ENCODE peak calls at places on chromosomes 7 and 10, in ten cellular contexts. A, H, L, O, S, C, Y, J, I and G are unnamed samples.

GRCh38 chr7:132933076-132933466 is 148.8 kb downstream of the CHCHD3 start:
- DNase-seq in A (peak; percentile 3), H (no peak), L (no peak), O (no peak), S (peak; percentile 7), C (peak; percentile 7), Y (no peak), J (no peak), I (no peak), G (no peak)

GRCh38 chr10:77351386-77351785 is 286.2 kb downstream of the KCNMA1 start:
- DNase-seq in A (peak; percentile 11), H (peak; percentile 36), L (no peak), O (peak; percentile 39), S (peak; percentile 22), C (peak; percentile 27), Y (no peak), J (peak; percentile 20), I (peak; percentile 68), G (no peak)

GRCh38 chr7:125773113-125773800 is 843.6 kb upstream of the POT1 start:
- DNase-seq in A (no peak), H (no peak), L (no peak), O (peak; percentile 98), S (no peak), C (no peak), Y (peak; percentile 13), J (no peak), I (no peak), G (no peak)

GRCh38 chr7:41834805-41835694 is 132.2 kb upstream of the INHBA start:
- DNase-seq in A (no peak), H (no peak), L (no peak), O (no peak), S (no peak), C (peak; percentile 28), Y (no peak), J (no peak), I (no peak), G (no peak)

GRCh38 chr10:99782447-99783286 is at the start of gene ABCC2:
- DNase-seq in A (no peak), H (no peak), L (no peak), O (no peak), S (peak; percentile 27), C (no peak), Y (no peak), J (no peak), I (no peak), G (no peak)

GRCh38 chr10:11639346-11639745 is 27.9 kb upstream of the USP6NL start:
- DNase-seq in A (no peak), H (no peak), L (no peak), O (no peak), S (no peak), C (no peak), Y (no peak), J (no peak), I (no peak), G (no peak)

GRCh38 chr7:154484943-154485342 is 432.7 kb downstream of the DPP6 start:
- DNase-seq in A (no peak), H (no peak), L (no peak), O (no peak), S (no peak), C (no peak), Y (no peak), J (no peak), I (no peak), G (no peak)

GRCh38 chr7:156892086-156892800 is 740 bp downstream of the LMBR1 start:
- DNase-seq in A (peak; percentile 34), H (peak; percentile 68), L (peak; percentile 39), O (peak; percentile 79), S (peak; percentile 53), C (peak; percentile 45), Y (peak; percentile 80), J (no peak), I (peak; percentile 31), G (peak; percentile 85)

GRCh38 chr10:16965740-16966447 is 148.7 kb upstream of the RSU1 start:
- DNase-seq in A (peak; percentile 82), H (peak; percentile 95), L (no peak), O (no peak), S (peak; percentile 99), C (peak; percentile 80), Y (peak; percentile 45), J (peak; percentile 97), I (peak; percentile 91), G (no peak)

GRCh38 chr7:801940-802364 is 30.3 kb upstream of the SUN1 start:
- DNase-seq in A (no peak), H (no peak), L (no peak), O (peak; percentile 84), S (peak; percentile 78), C (no peak), Y (no peak), J (no peak), I (no peak), G (no peak)

GRCh38 chr7:108570146-108570755 is 577 bp downstream of the DNAJB9 start:
- DNase-seq in A (peak; percentile 50), H (peak; percentile 77), L (peak; percentile 2), O (peak; percentile 65), S (peak; percentile 80), C (peak; percentile 31), Y (peak; percentile 64), J (no peak), I (peak; percentile 46), G (peak; percentile 58)